ENCODE peak calls at places on chromosome 12, in four cellular contexts. U is cardiac muscle cell, G is psoas muscle, R is DND-41. Q is an unnamed sample. For H3K36me3, the result is how much of the 10 kb centered on the place peaks cover.

GRCh38 chr12:99476956-99477355 is 170.6 kb upstream of the GARIN6 start:
- DNase-seq in R (no peak), U (no peak), G (no peak), Q (no peak)

GRCh38 chr12:119669744-119670472 is 2.0 kb downstream of the PRKAB1 start:
- DNase-seq in G (no peak), U (no peak), R (no peak), Q (no peak)

GRCh38 chr12:115149685-115150378 is 465.9 kb upstream of the TBX3 start:
- DNase-seq in R (no peak), G (no peak), U (peak), Q (no peak)

GRCh38 chr12:25377475-25378179 is 126.9 kb upstream of the KRAS start:
- DNase-seq in R (no peak), U (peak), G (no peak), Q (no peak)

GRCh38 chr12:131102991-131103609 is 149.4 kb downstream of the ADGRD1 start:
- DNase-seq in U (no peak), R (no peak), G (peak), Q (no peak)

GRCh38 chr12:110337912-110338710 is 57.1 kb downstream of the ATP2A2 start:
- DNase-seq in R (no peak), G (no peak), U (no peak), Q (no peak)

GRCh38 chr12:80230068-80230467 is 130.7 kb downstream of the OTOGL start:
- DNase-seq in R (no peak), U (no peak), G (no peak), Q (no peak)

GRCh38 chr12:58489394-58489793 is 430.9 kb downstream of the LRIG3 start:
- DNase-seq in R (no peak), U (no peak), G (no peak), Q (no peak)

GRCh38 chr12:78641837-78642423 is 222.6 kb upstream of the SYT1 start:
- DNase-seq in G (no peak), U (peak), R (no peak), Q (no peak)

GRCh38 chr12:92007787-92008186 is 137.9 kb downstream of the BTG1 start:
- DNase-seq in U (no peak), R (no peak), G (no peak), Q (no peak)

GRCh38 chr12:8644345-8645248 is 18.0 kb downstream of the MFAP5 start:
- DNase-seq in G (no peak), R (peak), U (peak), Q (peak)

GRCh38 chr12:16359512-16360491 is 12.4 kb downstream of the MGST1 start:
- DNase-seq in U (peak), G (peak), R (peak), Q (no peak)

GRCh38 chr12:6212086-6212485 is 11.9 kb downstream of the CD9 start:
- DNase-seq in R (no peak), U (no peak), G (no peak), Q (no peak)

GRCh38 chr12:76878045-76878898 is 547 bp downstream of the CSRP2 start:
- DNase-seq in R (no peak), G (peak), U (peak), Q (peak)

GRCh38 chr12:25130741-25131188 is 64.2 kb downstream of the DNAI7 start:
- DNase-seq in R (no peak), G (no peak), U (peak), Q (no peak)

GRCh38 chr12:48946206-48946605 is 11.1 kb downstream of the ARF3 start:
- DNase-seq in U (peak), R (no peak), G (no peak), Q (no peak)

GRCh38 chr12:122749569-122750332 is 2.9 kb upstream of the DENR start:
- DNase-seq in R (no peak), U (no peak), G (no peak), Q (no peak)

GRCh38 chr12:65327207-65328076 is 49.0 kb downstream of the MSRB3 start:
- DNase-seq in R (no peak), G (no peak), U (peak), Q (no peak)

GRCh38 chr12:75623631-75624118 is 112.3 kb upstream of the KRR1 start:
- DNase-seq in G (no peak), U (peak), R (no peak), Q (no peak)

GRCh38 chr12:113048716-113049127 is 7.8 kb upstream of the DTX1 start:
- DNase-seq in G (no peak), R (peak), U (peak), Q (no peak)

GRCh38 chr12:12098689-12099010 is 27.9 kb downstream of the BCL2L14 start:
- DNase-seq in U (no peak), G (no peak), R (no peak), Q (no peak)

GRCh38 chr12:119181944-119182343 is 3.2 kb downstream of the HSPB8 start:
- DNase-seq in G (no peak), U (no peak), R (no peak), Q (no peak)

GRCh38 chr12:78863482-78864427 is 819 bp upstream of the SYT1 start:
- DNase-seq in G (peak), U (peak), R (no peak), Q (peak)

GRCh38 chr12:45130881-45131281 is 80.0 kb upstream of the DBX2 start:
- DNase-seq in U (peak), R (peak), G (peak), Q (no peak)

GRCh38 chr12:7989827-7990491 is 42.6 kb upstream of the FOXJ2 start:
- DNase-seq in R (peak), G (no peak), U (no peak), Q (peak)

GRCh38 chr12:107404981-107405380 is 280.6 kb upstream of the PWP1 start:
- DNase-seq in U (peak), R (peak), G (no peak), Q (no peak)

GRCh38 chr12:74391283-74391682 is 146.4 kb upstream of the ATXN7L3B start:
- DNase-seq in G (no peak), U (no peak), R (no peak), Q (no peak)

GRCh38 chr12:66365718-66366485 is 63.6 kb downstream of the HELB start:
- DNase-seq in U (peak), G (no peak), R (no peak), Q (no peak)

GRCh38 chr12:93790472-93791152 is 113.4 kb downstream of the CRADD start:
- DNase-seq in U (peak), R (peak), G (no peak), Q (no peak)

GRCh38 chr12:103834897-103835390 is 6.1 kb downstream of the NT5DC3 start:
- DNase-seq in U (no peak), R (no peak), G (no peak), Q (no peak)

GRCh38 chr12:8906781-8907180 is 7.5 kb upstream of the PHC1 start:
- DNase-seq in R (no peak), U (no peak), G (no peak), Q (no peak)

GRCh38 chr12:92828565-92828964 is 100.5 kb downstream of the EEA1 start:
- DNase-seq in G (no peak), U (no peak), R (no peak), Q (no peak)

GRCh38 chr12:59077153-59077930 is 157.0 kb upstream of the LRIG3 start:
- DNase-seq in U (peak), G (no peak), R (no peak), Q (no peak)

GRCh38 chr12:47855502-47855901 is 35.8 kb upstream of the HDAC7 start:
- DNase-seq in R (no peak), U (no peak), G (no peak), Q (no peak)
- TF ChIP-seq CTCF in R (no peak), U (no peak), G (no peak), Q (no peak)

GRCh38 chr12:105189293-105189692 is 46.7 kb downstream of the APPL2 start:
- DNase-seq in G (no peak), R (no peak), U (no peak), Q (no peak)
- H3K36me3 ChIP-seq in G (half or more), R (half or more), U (under half), Q (under half)

GRCh38 chr12:27293463-27293862 is 39.2 kb upstream of the BMAL2 start:
- DNase-seq in G (no peak), R (no peak), U (peak), Q (no peak)

GRCh38 chr12:27297576-27297975 is 35.1 kb upstream of the BMAL2 start:
- DNase-seq in R (no peak), G (no peak), U (no peak), Q (no peak)

GRCh38 chr12:27300251-27300650 is 32.4 kb upstream of the BMAL2 start:
- DNase-seq in G (no peak), U (no peak), R (no peak), Q (no peak)

GRCh38 chr12:27299102-27299501 is 33.5 kb upstream of the BMAL2 start:
- DNase-seq in U (no peak), G (no peak), R (no peak), Q (no peak)

GRCh38 chr12:27296674-27297073 is 36.0 kb upstream of the BMAL2 start:
- DNase-seq in R (no peak), U (no peak), G (no peak), Q (no peak)
- H3K4me3 ChIP-seq in R (no peak), U (no peak), G (no peak), Q (no peak)

DNA sequence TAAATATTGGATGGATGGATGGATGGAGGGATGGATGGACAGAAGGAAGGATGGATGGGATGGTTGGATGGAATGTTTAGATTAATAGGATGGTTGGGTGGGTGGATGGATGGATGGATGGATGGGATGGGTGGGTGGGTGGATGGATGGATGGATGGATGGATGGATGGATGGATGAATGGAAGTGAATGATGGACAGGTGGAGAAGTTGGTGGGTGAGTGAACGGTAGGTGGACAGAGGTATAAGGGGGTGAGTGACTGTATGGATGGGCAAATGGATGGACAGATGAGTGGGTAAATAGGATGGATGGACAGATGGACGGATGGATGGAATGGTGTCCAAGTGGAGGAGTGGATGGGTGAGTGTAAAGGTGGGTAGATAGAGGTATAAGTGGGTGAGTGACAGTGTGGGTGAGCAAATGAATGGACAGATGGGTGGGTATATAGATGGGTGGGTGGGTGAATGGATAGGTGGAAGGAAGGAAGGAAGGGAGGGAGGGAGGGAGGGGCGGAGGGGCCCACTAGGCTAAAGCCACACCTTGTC is 41.9 kb downstream of the HRK start:
- DNase-seq in R (no peak), U (no peak), G (no peak), Q (no peak)
- TF ChIP-seq CTCF in R (no peak), U (no peak), G (no peak), Q (no peak)

DNA sequence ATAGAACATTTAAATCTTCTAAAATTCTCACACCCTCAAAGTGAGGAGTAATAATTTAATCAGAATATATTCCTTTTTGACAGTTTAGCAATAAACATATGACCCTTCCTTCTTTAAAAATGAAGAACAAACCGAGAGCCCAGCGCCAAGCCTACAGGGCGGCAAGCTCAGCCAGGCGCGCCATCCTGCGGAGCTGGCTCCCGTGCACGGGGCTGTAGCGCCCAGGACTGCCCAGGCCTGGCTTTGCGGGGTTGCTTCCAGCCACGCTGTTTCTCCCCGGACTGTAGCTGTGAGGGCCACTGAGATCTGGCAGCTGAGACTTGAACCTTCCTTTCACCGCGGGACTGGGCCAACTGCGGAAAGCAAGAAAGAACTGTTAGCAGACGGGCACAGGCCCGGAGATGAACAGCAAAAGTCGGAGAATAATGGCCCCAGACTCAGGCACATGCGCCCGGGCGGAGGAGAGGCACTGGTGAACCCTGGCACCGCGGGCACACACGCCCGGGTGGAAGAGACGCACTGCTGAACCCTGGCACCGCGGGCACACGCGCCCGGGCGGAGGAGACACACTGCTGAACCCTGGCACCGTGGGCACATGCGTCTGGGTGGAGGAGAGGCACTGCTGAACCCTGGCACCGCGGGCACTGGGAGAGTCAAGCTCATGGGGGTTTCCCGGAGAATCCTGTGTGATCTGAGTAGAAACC is 16.6 kb downstream of the PGAM5 start:
- DNase-seq in U (no peak), R (no peak), G (no peak), Q (no peak)
- H3K36me3 ChIP-seq in U (half or more), R (half or more), G (half or more), Q (half or more)

GRCh38 chr12:43289412-43289811 is 262.6 kb downstream of the ADAMTS20 start:
- DNase-seq in U (peak), G (no peak), R (no peak), Q (no peak)
- H3K4me3 ChIP-seq in U (no peak), G (no peak), R (no peak), Q (no peak)

GRCh38 chr12:3004655-3005565 is 45.7 kb downstream of the TEAD4 start:
- DNase-seq in G (no peak), R (no peak), U (no peak), Q (no peak)
- TF ChIP-seq CTCF in G (peak), R (peak), U (peak), Q (peak)